ENCODE peak calls at places on chromosomes 7 and 10, in nine cellular contexts. A, B, F, K, M, Q, J, P and H are unnamed samples.

GRCh38 chr7:132256721-132257212 is 319.5 kb downstream of the PLXNA4 start:
- DNase-seq in A (no peak), B (peak; percentile 11), F (no peak), K (no peak), M (no peak), Q (no peak), J (no peak), P (no peak), H (no peak)

GRCh38 chr10:14578060-14578952 is 196.4 kb downstream of the FAM107B start:
- DNase-seq in A (peak; percentile 45), B (peak; percentile 90), F (no peak), K (no peak), M (no peak), Q (no peak), J (no peak), P (no peak), H (no peak)

GRCh38 chr10:36592964-36593363 is 532.4 kb upstream of the ANKRD30A start:
- DNase-seq in A (no peak), B (no peak), F (no peak), K (no peak), M (no peak), Q (no peak), J (no peak), P (no peak), H (no peak)

GRCh38 chr7:139231513-139232376 is 708 bp downstream of the UBN2 start:
- DNase-seq in A (peak; percentile 54), B (peak; percentile 58), F (no peak), K (peak; percentile 7), M (peak; percentile 71), Q (no peak), J (peak; percentile 87), P (peak; percentile 58), H (peak; percentile 33)

GRCh38 chr10:102649770-102650654 is 5.7 kb downstream of the TRIM8 start:
- DNase-seq in A (no peak), B (no peak), F (no peak), K (no peak), M (no peak), Q (no peak), J (peak; percentile 74), P (no peak), H (no peak)

GRCh38 chr10:119515511-119516045 is 26.9 kb downstream of the RGS10 start:
- DNase-seq in A (no peak), B (no peak), F (no peak), K (no peak), M (peak; percentile 70), Q (no peak), J (peak; percentile 71), P (no peak), H (no peak)

GRCh38 chr7:155922507-155922841 is 110.2 kb upstream of the SHH start:
- DNase-seq in A (no peak), B (no peak), F (no peak), K (no peak), M (no peak), Q (no peak), J (no peak), P (no peak), H (no peak)

GRCh38 chr10:114801411-114801813 is 20.2 kb upstream of the FHIP2A start:
- DNase-seq in A (no peak), B (no peak), F (no peak), K (no peak), M (no peak), Q (no peak), J (no peak), P (no peak), H (no peak)

GRCh38 chr7:152520861-152521302 is 85.1 kb upstream of the KMT2C start:
- DNase-seq in A (peak; percentile 37), B (no peak), F (no peak), K (no peak), M (peak; percentile 47), Q (no peak), J (no peak), P (peak; percentile 23), H (no peak)

GRCh38 chr7:3916146-3916545 is 615.1 kb downstream of the SDK1 start:
- DNase-seq in A (no peak), B (peak; percentile 40), F (no peak), K (no peak), M (no peak), Q (no peak), J (no peak), P (no peak), H (no peak)

GRCh38 chr7:84642611-84643010 is 448.0 kb upstream of the SEMA3A start:
- DNase-seq in A (no peak), B (no peak), F (no peak), K (no peak), M (no peak), Q (no peak), J (no peak), P (no peak), H (no peak)

GRCh38 chr7:40097728-40098127 is 36.7 kb downstream of the MPLKIP start:
- DNase-seq in A (no peak), B (no peak), F (no peak), K (no peak), M (no peak), Q (no peak), J (no peak), P (no peak), H (no peak)

GRCh38 chr7:108067844-108068243 is 62.3 kb downstream of the LAMB4 start:
- DNase-seq in A (no peak), B (no peak), F (no peak), K (no peak), M (no peak), Q (no peak), J (no peak), P (no peak), H (no peak)

GRCh38 chr10:132362151-132362611 is 30.2 kb downstream of the LRRC27 start:
- DNase-seq in A (no peak), B (no peak), F (no peak), K (no peak), M (no peak), Q (no peak), J (peak; percentile 68), P (no peak), H (peak; percentile 25)

GRCh38 chr7:129433823-129434171 is 435 bp upstream of the STRIP2 start:
- DNase-seq in A (no peak), B (peak; percentile 65), F (peak; percentile 46), K (no peak), M (no peak), Q (no peak), J (no peak), P (no peak), H (no peak)

GRCh38 chr10:101558206-101558605 is 29.9 kb downstream of the POLL start:
- DNase-seq in A (no peak), B (no peak), F (no peak), K (no peak), M (no peak), Q (no peak), J (no peak), P (peak; percentile 8), H (no peak)

GRCh38 chr10:71998840-71999194 is 34.6 kb downstream of the CHST3 start:
- DNase-seq in A (peak; percentile 89), B (peak; percentile 70), F (no peak), K (no peak), M (peak; percentile 37), Q (no peak), J (peak; percentile 85), P (peak; percentile 77), H (peak; percentile 78)

GRCh38 chr10:99232357-99232999 is 3.2 kb downstream of the HPSE2 start:
- DNase-seq in A (no peak), B (no peak), F (no peak), K (no peak), M (no peak), Q (no peak), J (no peak), P (no peak), H (no peak)

GRCh38 chr7:34756025-34756437 is 98.0 kb downstream of the NPSR1 start:
- DNase-seq in A (no peak), B (peak; percentile 69), F (no peak), K (no peak), M (no peak), Q (no peak), J (no peak), P (no peak), H (no peak)

GRCh38 chr7:38628630-38629385 is 2.4 kb downstream of the AMPH start:
- DNase-seq in A (no peak), B (no peak), F (no peak), K (no peak), M (no peak), Q (no peak), J (no peak), P (no peak), H (no peak)

GRCh38 chr10:122490268-122490667 is 28.9 kb downstream of the HTRA1 start:
- DNase-seq in A (no peak), B (no peak), F (no peak), K (no peak), M (no peak), Q (no peak), J (no peak), P (no peak), H (no peak)
- H3K4me1 ChIP-seq in A (no peaks in the 10 kb centered on the region), B (no peaks in the 10 kb centered on the region), F (peaks cover 24% of the 10 kb centered on the region), K (no peaks in the 10 kb centered on the region), M (no peaks in the 10 kb centered on the region), Q (peaks cover 7% of the 10 kb centered on the region), J (peaks cover 24% of the 10 kb centered on the region), P (peaks cover 10% of the 10 kb centered on the region), H (peaks cover 47% of the 10 kb centered on the region)

GRCh38 chr10:5697342-5697741 is 12.7 kb downstream of the TASOR2 start:
- DNase-seq in A (no peak), B (no peak), F (no peak), K (no peak), M (no peak), Q (no peak), J (no peak), P (no peak), H (no peak)
- H3K27ac ChIP-seq in A (no peak overlapping the region), B (no peak overlapping the region), F (no peak overlapping the region), K (no peak overlapping the region), M (peak overlapping the region; percentile 17), Q (no peak overlapping the region), J (no peak overlapping the region), P (no peak overlapping the region), H (no peak overlapping the region)

DNA sequence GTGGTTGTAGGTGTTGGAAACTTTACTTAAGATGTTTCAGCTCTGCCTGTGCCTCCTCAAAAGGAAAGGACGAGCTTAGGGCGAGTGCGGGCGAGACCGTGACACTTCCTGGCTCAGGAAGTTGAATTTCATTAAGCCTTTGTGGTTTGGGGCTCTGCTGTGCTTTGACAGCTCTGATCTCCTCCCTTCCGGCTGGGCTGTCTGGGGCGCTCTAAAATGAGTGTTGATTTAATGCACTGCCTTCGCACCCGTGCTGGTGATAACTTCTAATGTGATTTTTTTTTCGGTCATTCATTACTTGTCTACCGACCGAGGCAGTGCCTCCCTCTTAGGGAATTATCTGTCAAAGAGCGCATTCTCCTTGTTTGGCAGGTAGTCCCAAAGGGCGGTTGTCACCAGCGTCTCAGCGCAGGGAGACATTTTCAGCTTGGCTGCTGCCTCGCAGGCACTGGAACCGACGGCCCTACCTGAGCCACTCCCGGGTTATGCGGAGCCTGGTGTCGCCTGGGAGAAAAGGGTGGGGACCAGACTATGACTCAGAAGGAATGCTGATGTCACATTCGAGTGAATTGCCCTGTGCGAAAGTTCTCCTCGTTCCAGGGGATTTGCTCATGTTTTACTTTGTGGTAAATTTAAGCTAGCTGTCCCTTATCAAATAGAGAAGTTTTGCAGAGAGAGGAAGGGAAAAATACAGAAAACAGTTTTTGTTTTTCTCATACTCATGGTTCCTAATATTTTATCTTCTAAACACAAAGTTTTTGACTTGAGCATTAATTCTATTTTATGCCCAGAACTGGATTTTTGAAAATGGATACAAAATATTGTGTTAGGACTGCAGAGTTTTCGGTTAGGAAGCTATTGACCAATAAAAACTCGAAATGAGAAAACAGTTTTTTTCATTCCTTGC is 920 bp downstream of the TES start:
- DNase-seq in A (peak; percentile 70), B (peak; percentile 66), F (peak; percentile 93), K (peak; percentile 86), M (peak; percentile 95), Q (peak; percentile 33), J (peak; percentile 90), P (peak; percentile 84), H (peak; percentile 74)
- TF ChIP-seq POLR2A in A (peak; percentile 68), B (peak; percentile 27), F (peak; percentile 78), K (peak; percentile 96), M (peak; percentile 92), Q (peak; percentile 52), J (peak; percentile 3), P (no peak), H (peak; percentile 84)

GRCh38 chr7:1535100-1535458 is 4.6 kb downstream of the MAFK start:
- DNase-seq in A (no peak), B (no peak), F (no peak), K (no peak), M (no peak), Q (no peak), J (no peak), P (no peak), H (no peak)
- H3K4me1 ChIP-seq in A (peaks cover 53% of the 10 kb centered on the region), B (peaks cover 63% of the 10 kb centered on the region), F (peaks cover 73% of the 10 kb centered on the region), K (peaks cover 33% of the 10 kb centered on the region), M (peaks cover 91% of the 10 kb centered on the region), Q (peaks cover 43% of the 10 kb centered on the region), J (peaks cover 78% of the 10 kb centered on the region), P (peaks cover 42% of the 10 kb centered on the region), H (peaks cover 55% of the 10 kb centered on the region)